ENCODE peak calls at places on chromosomes 7 and 10, in eight cellular contexts. One of them, this sample, is unnamed.

GRCh38 chr7:4739528-4739992 is 35.9 kb upstream of the AP5Z1 start:
- DNase-seq in glomerular endothelial cell: no peak
- DNase-seq in AG09319: no peak
- DNase-seq in NCI-H2081: peak
- DNase-seq in ureter: no peak
- DNase-seq in spleen: no peak
- DNase-seq in tibial nerve: no peak
- DNase-seq in activated CD4-positive, alpha-beta T cell treated with anti-CD3 and anti-CD28 coated beads, Interleukin-2, amount 50 U/mL, for 48 hours: peak
- DNase-seq in this sample: peak

GRCh38 chr7:23133797-23134196 is 28.2 kb downstream of the KLHL7 start:
- DNase-seq in AG09319: no peak
- DNase-seq in activated CD4-positive, alpha-beta T cell treated with anti-CD3 and anti-CD28 coated beads, Interleukin-2, amount 50 U/mL, for 48 hours: no peak
- DNase-seq in tibial nerve: no peak
- DNase-seq in glomerular endothelial cell: no peak
- DNase-seq in spleen: no peak
- DNase-seq in ureter: no peak
- DNase-seq in NCI-H2081: no peak
- DNase-seq in this sample: no peak

GRCh38 chr7:90597527-90597871 is 1.4 kb downstream of the CDK14 start:
- DNase-seq in ureter: no peak
- DNase-seq in AG09319: no peak
- DNase-seq in glomerular endothelial cell: no peak
- DNase-seq in tibial nerve: no peak
- DNase-seq in activated CD4-positive, alpha-beta T cell treated with anti-CD3 and anti-CD28 coated beads, Interleukin-2, amount 50 U/mL, for 48 hours: no peak
- DNase-seq in spleen: no peak
- DNase-seq in NCI-H2081: no peak
- DNase-seq in this sample: no peak

GRCh38 chr10:113292743-113293142 is 260.1 kb upstream of the HABP2 start:
- DNase-seq in activated CD4-positive, alpha-beta T cell treated with anti-CD3 and anti-CD28 coated beads, Interleukin-2, amount 50 U/mL, for 48 hours: no peak
- DNase-seq in spleen: no peak
- DNase-seq in ureter: no peak
- DNase-seq in NCI-H2081: no peak
- DNase-seq in glomerular endothelial cell: no peak
- DNase-seq in tibial nerve: no peak
- DNase-seq in AG09319: no peak
- DNase-seq in this sample: no peak

GRCh38 chr10:107618461-107619093 is 454.1 kb upstream of the SORCS1 start:
- DNase-seq in AG09319: no peak
- DNase-seq in glomerular endothelial cell: no peak
- DNase-seq in NCI-H2081: no peak
- DNase-seq in tibial nerve: no peak
- DNase-seq in ureter: no peak
- DNase-seq in activated CD4-positive, alpha-beta T cell treated with anti-CD3 and anti-CD28 coated beads, Interleukin-2, amount 50 U/mL, for 48 hours: no peak
- DNase-seq in spleen: no peak
- DNase-seq in this sample: no peak

GRCh38 chr10:6116806-6117205 is 28.0 kb downstream of the RBM17 start:
- DNase-seq in activated CD4-positive, alpha-beta T cell treated with anti-CD3 and anti-CD28 coated beads, Interleukin-2, amount 50 U/mL, for 48 hours: no peak
- DNase-seq in AG09319: no peak
- DNase-seq in spleen: no peak
- DNase-seq in tibial nerve: no peak
- DNase-seq in glomerular endothelial cell: no peak
- DNase-seq in ureter: no peak
- DNase-seq in NCI-H2081: no peak
- DNase-seq in this sample: no peak

GRCh38 chr7:131488361-131488760 is 68.1 kb downstream of the PODXL start:
- DNase-seq in NCI-H2081: no peak
- DNase-seq in ureter: no peak
- DNase-seq in AG09319: no peak
- DNase-seq in spleen: no peak
- DNase-seq in activated CD4-positive, alpha-beta T cell treated with anti-CD3 and anti-CD28 coated beads, Interleukin-2, amount 50 U/mL, for 48 hours: no peak
- DNase-seq in glomerular endothelial cell: no peak
- DNase-seq in tibial nerve: no peak
- DNase-seq in this sample: no peak

GRCh38 chr7:112160130-112160770 is 45.9 kb downstream of the DOCK4 start:
- DNase-seq in NCI-H2081: no peak
- DNase-seq in AG09319: no peak
- DNase-seq in activated CD4-positive, alpha-beta T cell treated with anti-CD3 and anti-CD28 coated beads, Interleukin-2, amount 50 U/mL, for 48 hours: no peak
- DNase-seq in tibial nerve: no peak
- DNase-seq in spleen: no peak
- DNase-seq in ureter: no peak
- DNase-seq in glomerular endothelial cell: no peak
- DNase-seq in this sample: no peak

GRCh38 chr10:72567884-72568283 is 58.0 kb downstream of the MICU1 start:
- DNase-seq in tibial nerve: no peak
- DNase-seq in NCI-H2081: peak
- DNase-seq in ureter: no peak
- DNase-seq in AG09319: no peak
- DNase-seq in activated CD4-positive, alpha-beta T cell treated with anti-CD3 and anti-CD28 coated beads, Interleukin-2, amount 50 U/mL, for 48 hours: no peak
- DNase-seq in spleen: no peak
- DNase-seq in glomerular endothelial cell: no peak
- DNase-seq in this sample: no peak

GRCh38 chr10:122152544-122152943 is 118.6 kb upstream of the BTBD16 start:
- DNase-seq in NCI-H2081: no peak
- DNase-seq in glomerular endothelial cell: no peak
- DNase-seq in activated CD4-positive, alpha-beta T cell treated with anti-CD3 and anti-CD28 coated beads, Interleukin-2, amount 50 U/mL, for 48 hours: no peak
- DNase-seq in ureter: peak
- DNase-seq in AG09319: peak
- DNase-seq in spleen: peak
- DNase-seq in tibial nerve: peak
- DNase-seq in this sample: no peak

GRCh38 chr10:118835682-118836326 is 81.0 kb upstream of the CACUL1 start:
- DNase-seq in ureter: no peak
- DNase-seq in glomerular endothelial cell: no peak
- DNase-seq in spleen: no peak
- DNase-seq in tibial nerve: no peak
- DNase-seq in activated CD4-positive, alpha-beta T cell treated with anti-CD3 and anti-CD28 coated beads, Interleukin-2, amount 50 U/mL, for 48 hours: no peak
- DNase-seq in AG09319: no peak
- DNase-seq in NCI-H2081: peak
- DNase-seq in this sample: peak

GRCh38 chr10:132872658-132873057 is 69.7 kb downstream of the CFAP46 start:
- DNase-seq in AG09319: no peak
- DNase-seq in glomerular endothelial cell: no peak
- DNase-seq in NCI-H2081: no peak
- DNase-seq in activated CD4-positive, alpha-beta T cell treated with anti-CD3 and anti-CD28 coated beads, Interleukin-2, amount 50 U/mL, for 48 hours: no peak
- DNase-seq in ureter: no peak
- DNase-seq in tibial nerve: no peak
- DNase-seq in spleen: peak
- DNase-seq in this sample: peak

GRCh38 chr10:69004821-69005220 is 16.2 kb downstream of the KIFBP start:
- DNase-seq in glomerular endothelial cell: no peak
- DNase-seq in tibial nerve: no peak
- DNase-seq in NCI-H2081: no peak
- DNase-seq in ureter: no peak
- DNase-seq in spleen: no peak
- DNase-seq in AG09319: peak
- DNase-seq in activated CD4-positive, alpha-beta T cell treated with anti-CD3 and anti-CD28 coated beads, Interleukin-2, amount 50 U/mL, for 48 hours: no peak
- DNase-seq in this sample: no peak

GRCh38 chr7:80681272-80681885 is 42.9 kb downstream of the CD36 start:
- DNase-seq in AG09319: peak
- DNase-seq in activated CD4-positive, alpha-beta T cell treated with anti-CD3 and anti-CD28 coated beads, Interleukin-2, amount 50 U/mL, for 48 hours: no peak
- DNase-seq in glomerular endothelial cell: no peak
- DNase-seq in ureter: no peak
- DNase-seq in NCI-H2081: peak
- DNase-seq in spleen: no peak
- DNase-seq in tibial nerve: no peak
- DNase-seq in this sample: no peak

GRCh38 chr10:28533571-28534304 is 820 bp downstream of the WAC start:
- DNase-seq in spleen: peak
- DNase-seq in activated CD4-positive, alpha-beta T cell treated with anti-CD3 and anti-CD28 coated beads, Interleukin-2, amount 50 U/mL, for 48 hours: peak
- DNase-seq in ureter: peak
- DNase-seq in NCI-H2081: peak
- DNase-seq in glomerular endothelial cell: no peak
- DNase-seq in AG09319: peak
- DNase-seq in tibial nerve: peak
- DNase-seq in this sample: peak

This sample was measured in stomach.